ENCODE peak calls at places on chromosome 11, in seven cellular contexts. One of them, this sample, is unnamed.

GRCh38 chr11:60193687-60194433 is 11.0 kb upstream of the MS4A6A start:
- DNase-seq in GM12865: peak
- DNase-seq in PC-3: peak
- DNase-seq in left ventricle myocardium inferior: no peak
- DNase-seq in effector memory CD4-positive, alpha-beta T cell: peak
- DNase-seq in psoas muscle: no peak
- DNase-seq in cardiac muscle cell: peak
- DNase-seq in this sample: peak

GRCh38 chr11:8988329-8989234 is 15.2 kb downstream of the NRIP3 start:
- DNase-seq in psoas muscle: no peak
- DNase-seq in left ventricle myocardium inferior: no peak
- DNase-seq in GM12865: no peak
- DNase-seq in PC-3: peak
- DNase-seq in effector memory CD4-positive, alpha-beta T cell: no peak
- DNase-seq in cardiac muscle cell: peak
- DNase-seq in this sample: no peak

GRCh38 chr11:67504023-67504949 is 877 bp downstream of the PITPNM1 start:
- DNase-seq in psoas muscle: no peak
- DNase-seq in PC-3: peak
- DNase-seq in GM12865: peak
- DNase-seq in cardiac muscle cell: peak
- DNase-seq in left ventricle myocardium inferior: no peak
- DNase-seq in effector memory CD4-positive, alpha-beta T cell: peak
- DNase-seq in this sample: no peak

GRCh38 chr11:31106963-31107576 is 262.5 kb downstream of the DCDC1 start:
- DNase-seq in cardiac muscle cell: peak
- DNase-seq in left ventricle myocardium inferior: peak
- DNase-seq in GM12865: peak
- DNase-seq in psoas muscle: peak
- DNase-seq in effector memory CD4-positive, alpha-beta T cell: peak
- DNase-seq in PC-3: peak
- DNase-seq in this sample: peak

GRCh38 chr11:27012254-27012921 is 18.5 kb downstream of the FIBIN start:
- DNase-seq in psoas muscle: no peak
- DNase-seq in GM12865: no peak
- DNase-seq in effector memory CD4-positive, alpha-beta T cell: no peak
- DNase-seq in PC-3: no peak
- DNase-seq in cardiac muscle cell: peak
- DNase-seq in left ventricle myocardium inferior: no peak
- DNase-seq in this sample: peak

GRCh38 chr11:65425971-65426838 is 3.6 kb downstream of the NEAT1 start:
- DNase-seq in left ventricle myocardium inferior: no peak
- DNase-seq in psoas muscle: no peak
- DNase-seq in GM12865: peak
- DNase-seq in cardiac muscle cell: peak
- DNase-seq in effector memory CD4-positive, alpha-beta T cell: no peak
- DNase-seq in PC-3: peak
- DNase-seq in this sample: no peak

GRCh38 chr11:121024989-121025388 is 1.1 kb downstream of the TBCEL start:
- DNase-seq in GM12865: peak
- DNase-seq in PC-3: peak
- DNase-seq in cardiac muscle cell: no peak
- DNase-seq in left ventricle myocardium inferior: no peak
- DNase-seq in effector memory CD4-positive, alpha-beta T cell: no peak
- DNase-seq in psoas muscle: no peak
- DNase-seq in this sample: no peak

GRCh38 chr11:91248199-91248807 is 976.3 kb upstream of the FAT3 start:
- DNase-seq in cardiac muscle cell: peak
- DNase-seq in psoas muscle: no peak
- DNase-seq in left ventricle myocardium inferior: no peak
- DNase-seq in GM12865: peak
- DNase-seq in PC-3: peak
- DNase-seq in effector memory CD4-positive, alpha-beta T cell: no peak
- DNase-seq in this sample: no peak

GRCh38 chr11:47106839-47107520 is 69.7 kb downstream of the ARFGAP2 start:
- DNase-seq in psoas muscle: no peak
- DNase-seq in cardiac muscle cell: no peak
- DNase-seq in GM12865: no peak
- DNase-seq in left ventricle myocardium inferior: no peak
- DNase-seq in effector memory CD4-positive, alpha-beta T cell: no peak
- DNase-seq in PC-3: no peak
- DNase-seq in this sample: no peak

GRCh38 chr11:38491986-38492385 is 1894.0 kb upstream of the RAG2 start:
- DNase-seq in left ventricle myocardium inferior: no peak
- DNase-seq in PC-3: peak
- DNase-seq in psoas muscle: no peak
- DNase-seq in effector memory CD4-positive, alpha-beta T cell: no peak
- DNase-seq in GM12865: no peak
- DNase-seq in cardiac muscle cell: no peak
- DNase-seq in this sample: no peak

GRCh38 chr11:128171496-128171895 is 415.9 kb downstream of the ETS1 start:
- DNase-seq in PC-3: peak
- DNase-seq in GM12865: no peak
- DNase-seq in cardiac muscle cell: peak
- DNase-seq in psoas muscle: no peak
- DNase-seq in left ventricle myocardium inferior: no peak
- DNase-seq in effector memory CD4-positive, alpha-beta T cell: no peak
- DNase-seq in this sample: no peak

GRCh38 chr11:96744697-96745096 is 354.9 kb downstream of the JRKL start:
- DNase-seq in effector memory CD4-positive, alpha-beta T cell: no peak
- DNase-seq in GM12865: no peak
- DNase-seq in PC-3: no peak
- DNase-seq in left ventricle myocardium inferior: no peak
- DNase-seq in cardiac muscle cell: peak
- DNase-seq in psoas muscle: no peak
- DNase-seq in this sample: no peak

GRCh38 chr11:102727890-102728289 is 3.1 kb upstream of the MMP8 start:
- DNase-seq in cardiac muscle cell: peak
- DNase-seq in effector memory CD4-positive, alpha-beta T cell: no peak
- DNase-seq in PC-3: peak
- DNase-seq in left ventricle myocardium inferior: no peak
- DNase-seq in psoas muscle: no peak
- DNase-seq in GM12865: no peak
- DNase-seq in this sample: peak

GRCh38 chr11:33323421-33323820 is 66.2 kb downstream of the HIPK3 start:
- DNase-seq in effector memory CD4-positive, alpha-beta T cell: no peak
- DNase-seq in left ventricle myocardium inferior: no peak
- DNase-seq in psoas muscle: no peak
- DNase-seq in GM12865: no peak
- DNase-seq in cardiac muscle cell: no peak
- DNase-seq in PC-3: no peak
- DNase-seq in this sample: no peak

GRCh38 chr11:74134661-74135515 is 35.9 kb downstream of the C2CD3 start:
- DNase-seq in left ventricle myocardium inferior: no peak
- DNase-seq in effector memory CD4-positive, alpha-beta T cell: no peak
- DNase-seq in psoas muscle: no peak
- DNase-seq in cardiac muscle cell: no peak
- DNase-seq in GM12865: no peak
- DNase-seq in PC-3: no peak
- DNase-seq in this sample: no peak

GRCh38 chr11:81907996-81908395 is 825.7 kb downstream of the FAM181B start:
- DNase-seq in PC-3: no peak
- DNase-seq in GM12865: no peak
- DNase-seq in left ventricle myocardium inferior: no peak
- DNase-seq in effector memory CD4-positive, alpha-beta T cell: no peak
- DNase-seq in psoas muscle: no peak
- DNase-seq in cardiac muscle cell: no peak
- DNase-seq in this sample: no peak

GRCh38 chr11:38278457-38279141 is 1680.6 kb upstream of the RAG2 start:
- DNase-seq in GM12865: no peak
- DNase-seq in left ventricle myocardium inferior: no peak
- DNase-seq in PC-3: no peak
- DNase-seq in psoas muscle: no peak
- DNase-seq in cardiac muscle cell: no peak
- DNase-seq in effector memory CD4-positive, alpha-beta T cell: no peak
- DNase-seq in this sample: no peak

GRCh38 chr11:14290422-14290821 is 68.6 kb downstream of the RRAS2 start:
- DNase-seq in cardiac muscle cell: no peak
- DNase-seq in left ventricle myocardium inferior: no peak
- DNase-seq in GM12865: no peak
- DNase-seq in effector memory CD4-positive, alpha-beta T cell: no peak
- DNase-seq in PC-3: no peak
- DNase-seq in psoas muscle: no peak
- DNase-seq in this sample: no peak

GRCh38 chr11:68798221-68798813 is 43.4 kb downstream of the CPT1A start:
- DNase-seq in PC-3: peak
- DNase-seq in cardiac muscle cell: peak
- DNase-seq in effector memory CD4-positive, alpha-beta T cell: peak
- DNase-seq in psoas muscle: no peak
- DNase-seq in left ventricle myocardium inferior: no peak
- DNase-seq in GM12865: peak
- DNase-seq in this sample: no peak

GRCh38 chr11:20368441-20368840 is 4.9 kb downstream of the HTATIP2 start:
- DNase-seq in effector memory CD4-positive, alpha-beta T cell: no peak
- DNase-seq in PC-3: peak
- DNase-seq in psoas muscle: no peak
- DNase-seq in left ventricle myocardium inferior: no peak
- DNase-seq in GM12865: no peak
- DNase-seq in cardiac muscle cell: peak
- DNase-seq in this sample: no peak

GRCh38 chr11:12693485-12694181 is 19.4 kb downstream of the TEAD1 start:
- DNase-seq in psoas muscle: peak
- DNase-seq in cardiac muscle cell: peak
- DNase-seq in PC-3: peak
- DNase-seq in left ventricle myocardium inferior: peak
- DNase-seq in GM12865: peak
- DNase-seq in effector memory CD4-positive, alpha-beta T cell: no peak
- DNase-seq in this sample: peak

GRCh38 chr11:45844822-45845573 is 2.3 kb upstream of the CRY2 start:
- DNase-seq in left ventricle myocardium inferior: no peak
- DNase-seq in effector memory CD4-positive, alpha-beta T cell: no peak
- DNase-seq in PC-3: no peak
- DNase-seq in cardiac muscle cell: no peak
- DNase-seq in psoas muscle: no peak
- DNase-seq in GM12865: no peak
- DNase-seq in this sample: no peak

GRCh38 chr11:45839204-45839603 is 8.1 kb upstream of the CRY2 start:
- DNase-seq in GM12865: no peak
- DNase-seq in PC-3: no peak
- DNase-seq in effector memory CD4-positive, alpha-beta T cell: no peak
- DNase-seq in psoas muscle: no peak
- DNase-seq in left ventricle myocardium inferior: no peak
- DNase-seq in cardiac muscle cell: no peak
- DNase-seq in this sample: no peak

GRCh38 chr11:45846974-45847907 is at the start of gene CRY2:
- DNase-seq in cardiac muscle cell: peak
- DNase-seq in psoas muscle: peak
- DNase-seq in PC-3: peak
- DNase-seq in effector memory CD4-positive, alpha-beta T cell: peak
- DNase-seq in GM12865: peak
- DNase-seq in left ventricle myocardium inferior: peak
- DNase-seq in this sample: peak

GRCh38 chr11:45846174-45846675 is 1.1 kb upstream of the CRY2 start:
- DNase-seq in PC-3: no peak
- DNase-seq in left ventricle myocardium inferior: no peak
- DNase-seq in psoas muscle: no peak
- DNase-seq in effector memory CD4-positive, alpha-beta T cell: no peak
- DNase-seq in cardiac muscle cell: no peak
- DNase-seq in GM12865: no peak
- DNase-seq in this sample: no peak

DNA sequence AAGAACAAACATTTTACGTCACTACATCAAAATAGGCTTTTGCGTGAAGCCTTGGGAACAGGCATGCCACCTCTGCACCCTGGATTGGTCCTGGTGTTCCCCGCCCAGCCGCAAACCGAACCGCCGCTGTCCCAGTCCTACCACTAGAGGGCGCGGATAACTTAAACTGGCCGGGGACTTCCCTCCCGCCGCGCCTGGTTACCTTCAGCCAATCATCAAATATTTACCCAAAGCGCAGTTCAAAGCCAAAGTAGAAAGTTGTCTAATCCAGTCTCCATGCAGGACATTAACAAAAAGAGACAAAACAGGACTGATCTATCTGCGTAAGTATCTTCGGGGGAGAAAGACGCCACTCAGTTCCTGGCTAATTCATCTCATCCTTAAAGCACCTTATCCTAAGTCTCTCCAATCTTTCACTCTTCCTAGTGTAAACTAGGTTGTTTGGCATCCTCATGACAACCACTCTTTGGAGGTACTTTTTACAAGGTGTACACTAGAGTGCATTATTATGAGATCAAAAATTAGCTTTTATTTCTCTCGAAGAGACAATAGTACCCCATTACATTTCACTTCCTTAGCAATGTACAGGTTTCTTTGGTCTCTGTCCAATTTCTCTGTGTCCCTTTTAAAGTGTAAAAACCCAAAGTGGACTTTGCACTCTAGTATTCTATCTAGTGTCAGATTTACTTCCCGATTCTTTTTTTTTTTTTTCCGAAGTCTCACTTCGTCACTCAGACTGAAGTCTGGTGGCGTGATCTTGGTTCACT is 3.9 kb upstream of the CRY2 start:
- DNase-seq in left ventricle myocardium inferior: peak
- DNase-seq in GM12865: peak
- DNase-seq in effector memory CD4-positive, alpha-beta T cell: peak
- DNase-seq in cardiac muscle cell: peak
- DNase-seq in psoas muscle: peak
- DNase-seq in PC-3: peak
- DNase-seq in this sample: peak
- H3K4me3 ChIP-seq in left ventricle myocardium inferior: peak
- H3K4me3 ChIP-seq in GM12865: peak
- H3K4me3 ChIP-seq in effector memory CD4-positive, alpha-beta T cell: no peak
- H3K4me3 ChIP-seq in cardiac muscle cell: no peak
- H3K4me3 ChIP-seq in psoas muscle: peak
- H3K4me3 ChIP-seq in PC-3: peak
- H3K4me3 ChIP-seq in this sample: peak

GRCh38 chr11:2143652-2144548 is 4.7 kb upstream of the IGF2 start:
- DNase-seq in psoas muscle: no peak
- DNase-seq in PC-3: peak
- DNase-seq in cardiac muscle cell: no peak
- DNase-seq in left ventricle myocardium inferior: no peak
- DNase-seq in GM12865: no peak
- DNase-seq in effector memory CD4-positive, alpha-beta T cell: no peak
- DNase-seq in this sample: no peak
- H3K4me3 ChIP-seq in psoas muscle: peak
- H3K4me3 ChIP-seq in PC-3: peak
- H3K4me3 ChIP-seq in cardiac muscle cell: peak
- H3K4me3 ChIP-seq in left ventricle myocardium inferior: peak
- H3K4me3 ChIP-seq in GM12865: no peak
- H3K4me3 ChIP-seq in effector memory CD4-positive, alpha-beta T cell: no peak
- H3K4me3 ChIP-seq in this sample: peak

GRCh38 chr11:6647282-6647679 is 8.3 kb downstream of the DCHS1 start:
- DNase-seq in left ventricle myocardium inferior: peak
- DNase-seq in GM12865: no peak
- DNase-seq in effector memory CD4-positive, alpha-beta T cell: no peak
- DNase-seq in PC-3: no peak
- DNase-seq in psoas muscle: no peak
- DNase-seq in cardiac muscle cell: peak
- DNase-seq in this sample: no peak
- H3K4me3 ChIP-seq in left ventricle myocardium inferior: peak
- H3K4me3 ChIP-seq in GM12865: no peak
- H3K4me3 ChIP-seq in effector memory CD4-positive, alpha-beta T cell: no peak
- H3K4me3 ChIP-seq in PC-3: no peak
- H3K4me3 ChIP-seq in psoas muscle: no peak
- H3K4me3 ChIP-seq in cardiac muscle cell: no peak
- H3K4me3 ChIP-seq in this sample: no peak

GRCh38 chr11:104898685-104899013 is 389 bp upstream of the CASP12 start:
- DNase-seq in psoas muscle: no peak
- DNase-seq in cardiac muscle cell: peak
- DNase-seq in GM12865: no peak
- DNase-seq in left ventricle myocardium inferior: no peak
- DNase-seq in PC-3: no peak
- DNase-seq in effector memory CD4-positive, alpha-beta T cell: no peak
- DNase-seq in this sample: no peak
- H3K4me3 ChIP-seq in psoas muscle: peak
- H3K4me3 ChIP-seq in cardiac muscle cell: no peak
- H3K4me3 ChIP-seq in GM12865: no peak
- H3K4me3 ChIP-seq in left ventricle myocardium inferior: peak
- H3K4me3 ChIP-seq in PC-3: no peak
- H3K4me3 ChIP-seq in effector memory CD4-positive, alpha-beta T cell: no peak
- H3K4me3 ChIP-seq in this sample: no peak

This sample was measured in skeletal muscle cell.